ENCODE peak calls at places on chromosomes 16 and 17, in nine cellular contexts. K, O, Q, W, I, U, E, J and X are unnamed samples.

GRCh38 chr16:14062261-14062660 is 8.9 kb upstream of the MRTFB start:
- DNase-seq in O (no peak), W (no peak), E (no peak), K (no peak), J (no peak), I (no peak), Q (no peak), U (no peak), X (no peak)

GRCh38 chr16:89322381-89323119 is 105.0 kb downstream of the ZNF778 start:
- DNase-seq in I (peak; percentile 55), E (no peak), Q (peak; percentile 92), J (no peak), U (peak; percentile 59), O (no peak), K (no peak), W (peak; percentile 79), X (no peak)

GRCh38 chr17:1275962-1276736 is 3.3 kb upstream of the TRARG1 start:
- DNase-seq in Q (peak; percentile 95), K (peak; percentile 62), U (peak; percentile 30), E (peak; percentile 25), J (peak; percentile 72), O (peak; percentile 81), W (peak; percentile 49), I (no peak), X (peak; percentile 84)

GRCh38 chr17:77899494-77899893 is 59.0 kb upstream of the TNRC6C start:
- DNase-seq in E (no peak), K (no peak), J (no peak), U (no peak), Q (no peak), O (no peak), W (no peak), I (no peak), X (no peak)

GRCh38 chr17:18949566-18949965 is 2.4 kb upstream of the SLC5A10 start:
- DNase-seq in K (peak; percentile 37), I (no peak), E (no peak), J (no peak), Q (peak; percentile 13), W (no peak), O (no peak), U (no peak), X (no peak)

GRCh38 chr16:67441289-67441753 is 10.4 kb downstream of the HSD11B2 start:
- DNase-seq in I (peak; percentile 65), Q (no peak), J (no peak), K (peak; percentile 58), E (no peak), U (no peak), O (no peak), W (no peak), X (no peak)

GRCh38 chr16:49608801-49609200 is 235.2 kb downstream of the C16orf78 start:
- DNase-seq in J (no peak), Q (no peak), W (no peak), E (peak; percentile 29), K (no peak), I (no peak), U (no peak), O (peak; percentile 63), X (no peak)

GRCh38 chr17:35149941-35150340 is 2.3 kb downstream of the UNC45B start:
- DNase-seq in J (no peak), I (no peak), E (no peak), O (no peak), K (no peak), U (no peak), W (no peak), Q (no peak), X (no peak)

GRCh38 chr16:31004658-31005057 is 5.8 kb downstream of the STX1B start:
- DNase-seq in U (no peak), J (no peak), O (no peak), K (no peak), I (no peak), W (no peak), E (no peak), Q (peak; percentile 12), X (no peak)